ENCODE peak calls at places on chromosomes 12 and 14, in five cellular contexts. One of them, this sample, is unnamed.

GRCh38 chr14:64212666-64213065 is 81.5 kb downstream of the ESR2 start:
- DNase-seq in heart left ventricle: no peak
- DNase-seq in body of pancreas: no peak
- DNase-seq in GM06990: no peak
- DNase-seq in HFF-Myc: no peak
- DNase-seq in this sample: no peak

GRCh38 chr12:92464911-92465310 is 237.9 kb upstream of the PLEKHG7 start:
- DNase-seq in heart left ventricle: no peak
- DNase-seq in body of pancreas: no peak
- DNase-seq in GM06990: no peak
- DNase-seq in HFF-Myc: no peak
- DNase-seq in this sample: no peak

GRCh38 chr12:130965214-130965613 is 11.5 kb downstream of the ADGRD1 start:
- DNase-seq in heart left ventricle: no peak
- DNase-seq in body of pancreas: no peak
- DNase-seq in GM06990: no peak
- DNase-seq in HFF-Myc: no peak
- DNase-seq in this sample: no peak

GRCh38 chr14:88386395-88386794 is 938 bp downstream of the SPATA7 start:
- DNase-seq in heart left ventricle: no peak
- DNase-seq in body of pancreas: no peak
- DNase-seq in GM06990: peak; percentile 1
- DNase-seq in HFF-Myc: no peak
- DNase-seq in this sample: no peak

GRCh38 chr14:80446356-80446755 is 235.1 kb upstream of the DIO2 start:
- DNase-seq in heart left ventricle: no peak
- DNase-seq in body of pancreas: no peak
- DNase-seq in GM06990: no peak
- DNase-seq in HFF-Myc: no peak
- DNase-seq in this sample: no peak

GRCh38 chr14:54208751-54209150 is 188.1 kb upstream of the CDKN3 start:
- DNase-seq in heart left ventricle: no peak
- DNase-seq in body of pancreas: no peak
- DNase-seq in GM06990: no peak
- DNase-seq in HFF-Myc: no peak
- DNase-seq in this sample: no peak

GRCh38 chr14:29243355-29243754 is 476.8 kb downstream of the FOXG1 start:
- DNase-seq in heart left ventricle: no peak
- DNase-seq in body of pancreas: no peak
- DNase-seq in GM06990: no peak
- DNase-seq in HFF-Myc: no peak
- DNase-seq in this sample: peak; percentile 75

GRCh38 chr12:125271850-125272249 is 206.6 kb downstream of the AACS start:
- DNase-seq in heart left ventricle: no peak
- DNase-seq in body of pancreas: no peak
- DNase-seq in GM06990: no peak
- DNase-seq in HFF-Myc: no peak
- DNase-seq in this sample: no peak

GRCh38 chr12:114691196-114691595 is 7.2 kb upstream of the TBX3 start:
- DNase-seq in heart left ventricle: no peak
- DNase-seq in body of pancreas: no peak
- DNase-seq in GM06990: no peak
- DNase-seq in HFF-Myc: no peak
- DNase-seq in this sample: no peak

GRCh38 chr12:114693532-114693931 is 9.6 kb upstream of the TBX3 start:
- DNase-seq in heart left ventricle: no peak
- DNase-seq in body of pancreas: no peak
- DNase-seq in GM06990: no peak
- DNase-seq in HFF-Myc: no peak
- DNase-seq in this sample: no peak

GRCh38 chr12:114694436-114695304 is 10.7 kb upstream of the TBX3 start:
- DNase-seq in heart left ventricle: no peak
- DNase-seq in body of pancreas: no peak
- DNase-seq in GM06990: no peak
- DNase-seq in HFF-Myc: no peak
- DNase-seq in this sample: no peak

GRCh38 chr12:114691810-114692557 is 8.0 kb upstream of the TBX3 start:
- DNase-seq in heart left ventricle: no peak
- DNase-seq in body of pancreas: no peak
- DNase-seq in GM06990: no peak
- DNase-seq in HFF-Myc: no peak
- DNase-seq in this sample: no peak

GRCh38 chr12:114692558-114693531 is 8.9 kb upstream of the TBX3 start:
- DNase-seq in heart left ventricle: no peak
- DNase-seq in body of pancreas: no peak
- DNase-seq in GM06990: no peak
- DNase-seq in HFF-Myc: no peak
- DNase-seq in this sample: no peak
- TF ChIP-seq CTCF in heart left ventricle: no peak
- TF ChIP-seq CTCF in body of pancreas: no peak
- TF ChIP-seq CTCF in GM06990: no peak
- TF ChIP-seq CTCF in HFF-Myc: no peak
- TF ChIP-seq CTCF in this sample: no peak

GRCh38 chr12:56521590-56522371 is at the start of gene RBMS2:
- DNase-seq in heart left ventricle: peak; percentile 88
- DNase-seq in body of pancreas: peak; percentile 87
- DNase-seq in GM06990: peak; percentile 35
- DNase-seq in HFF-Myc: peak; percentile 86
- DNase-seq in this sample: peak; percentile 80

GRCh38 chr12:56521209-56521589 is 421 bp upstream of the RBMS2 start:
- DNase-seq in heart left ventricle: no peak
- DNase-seq in body of pancreas: no peak
- DNase-seq in GM06990: no peak
- DNase-seq in HFF-Myc: no peak
- DNase-seq in this sample: no peak

GRCh38 chr12:56518570-56518969 is 3.0 kb upstream of the RBMS2 start:
- DNase-seq in heart left ventricle: no peak
- DNase-seq in body of pancreas: no peak
- DNase-seq in GM06990: no peak
- DNase-seq in HFF-Myc: no peak
- DNase-seq in this sample: no peak

GRCh38 chr12:56520025-56520810 is 1.4 kb upstream of the RBMS2 start:
- DNase-seq in heart left ventricle: peak; percentile 53
- DNase-seq in body of pancreas: no peak
- DNase-seq in GM06990: no peak
- DNase-seq in HFF-Myc: no peak
- DNase-seq in this sample: no peak

DNA sequence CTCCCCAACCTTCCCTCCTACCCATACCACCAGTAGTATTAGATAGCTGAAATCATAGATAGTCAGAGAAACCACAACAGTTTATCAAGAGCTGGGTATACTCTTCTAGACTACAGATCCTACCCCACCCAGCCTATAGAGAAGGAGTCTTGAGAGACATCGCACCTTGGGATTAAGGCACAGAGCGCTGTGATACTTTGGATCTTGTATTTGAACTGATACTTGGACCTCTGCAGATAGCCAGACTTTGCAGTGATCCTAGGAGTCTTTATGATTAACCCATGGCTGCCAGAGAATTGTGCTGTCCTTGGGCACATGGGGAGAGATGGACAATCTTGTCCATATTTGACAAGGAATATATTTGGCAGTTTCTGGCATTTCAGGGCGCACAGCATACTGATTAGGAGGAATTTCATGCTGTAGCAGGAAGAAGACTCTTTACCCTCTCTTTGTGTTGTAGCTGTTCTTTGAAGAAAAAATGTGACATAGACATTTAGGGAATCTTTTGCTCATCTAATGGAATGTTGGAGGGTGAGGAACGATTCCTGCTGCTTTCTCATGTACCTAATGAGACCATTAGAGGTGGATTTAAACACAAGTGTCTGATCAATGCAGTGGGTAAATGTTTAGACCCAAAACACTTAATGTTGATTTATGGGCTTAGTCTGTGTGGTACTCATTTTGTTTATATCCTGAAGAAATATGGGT is 1.0 kb downstream of the RBMS2 start:
- DNase-seq in heart left ventricle: no peak
- DNase-seq in body of pancreas: no peak
- DNase-seq in GM06990: no peak
- DNase-seq in HFF-Myc: no peak
- DNase-seq in this sample: no peak
- H3K4me3 ChIP-seq in heart left ventricle: peak overlapping the region; percentile 72
- H3K4me3 ChIP-seq in body of pancreas: peak overlapping the region; percentile 46
- H3K4me3 ChIP-seq in GM06990: no peak overlapping the region
- H3K4me3 ChIP-seq in HFF-Myc: peak overlapping the region; percentile 67
- H3K4me3 ChIP-seq in this sample: peak overlapping the region; percentile 71

GRCh38 chr14:99751539-99752485 is 41.4 kb upstream of the EML1 start:
- DNase-seq in heart left ventricle: no peak
- DNase-seq in body of pancreas: no peak
- DNase-seq in GM06990: no peak
- DNase-seq in HFF-Myc: no peak
- DNase-seq in this sample: no peak

GRCh38 chr14:99754141-99755067 is 38.8 kb upstream of the EML1 start:
- DNase-seq in heart left ventricle: no peak
- DNase-seq in body of pancreas: no peak
- DNase-seq in GM06990: no peak
- DNase-seq in HFF-Myc: no peak
- DNase-seq in this sample: peak; percentile 70

GRCh38 chr14:99752486-99753121 is 40.6 kb upstream of the EML1 start:
- DNase-seq in heart left ventricle: no peak
- DNase-seq in body of pancreas: no peak
- DNase-seq in GM06990: no peak
- DNase-seq in HFF-Myc: peak; percentile 39
- DNase-seq in this sample: no peak

GRCh38 chr14:99755068-99755405 is 38.2 kb upstream of the EML1 start:
- DNase-seq in heart left ventricle: no peak
- DNase-seq in body of pancreas: no peak
- DNase-seq in GM06990: no peak
- DNase-seq in HFF-Myc: no peak
- DNase-seq in this sample: no peak

GRCh38 chr14:99753225-99754140 is 39.7 kb upstream of the EML1 start:
- DNase-seq in heart left ventricle: no peak
- DNase-seq in body of pancreas: no peak
- DNase-seq in GM06990: no peak
- DNase-seq in HFF-Myc: no peak
- DNase-seq in this sample: no peak
- TF ChIP-seq CTCF in heart left ventricle: no peak
- TF ChIP-seq CTCF in body of pancreas: no peak
- TF ChIP-seq CTCF in GM06990: no peak
- TF ChIP-seq CTCF in HFF-Myc: no peak
- TF ChIP-seq CTCF in this sample: peak; percentile 27

DNA sequence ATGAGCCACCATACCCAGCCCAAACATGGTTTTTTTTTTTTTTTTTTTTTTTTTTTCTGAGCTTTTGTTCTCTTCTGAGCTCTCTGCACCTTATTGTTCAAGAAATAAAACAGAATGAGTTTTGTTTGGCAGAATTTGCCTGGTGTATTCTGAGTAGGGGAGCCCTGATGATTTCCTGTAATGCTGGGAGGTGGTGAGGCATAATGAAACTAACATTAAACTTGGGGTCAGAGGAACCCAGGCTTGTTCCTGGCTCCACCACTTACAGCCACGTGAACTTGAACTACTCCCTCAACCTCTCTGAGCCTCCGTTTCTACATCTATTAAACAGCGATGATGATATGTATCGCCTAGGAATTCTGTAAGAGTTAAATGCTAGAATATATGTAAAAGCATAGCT is 276.3 kb upstream of the CRY1 start:
- DNase-seq in heart left ventricle: no peak
- DNase-seq in body of pancreas: no peak
- DNase-seq in GM06990: no peak
- DNase-seq in HFF-Myc: no peak
- DNase-seq in this sample: no peak
- H3K4me3 ChIP-seq in heart left ventricle: no peak overlapping the region
- H3K4me3 ChIP-seq in body of pancreas: no peak overlapping the region
- H3K4me3 ChIP-seq in GM06990: no peak overlapping the region
- H3K4me3 ChIP-seq in HFF-Myc: no peak overlapping the region
- H3K4me3 ChIP-seq in this sample: no peak overlapping the region

DNA sequence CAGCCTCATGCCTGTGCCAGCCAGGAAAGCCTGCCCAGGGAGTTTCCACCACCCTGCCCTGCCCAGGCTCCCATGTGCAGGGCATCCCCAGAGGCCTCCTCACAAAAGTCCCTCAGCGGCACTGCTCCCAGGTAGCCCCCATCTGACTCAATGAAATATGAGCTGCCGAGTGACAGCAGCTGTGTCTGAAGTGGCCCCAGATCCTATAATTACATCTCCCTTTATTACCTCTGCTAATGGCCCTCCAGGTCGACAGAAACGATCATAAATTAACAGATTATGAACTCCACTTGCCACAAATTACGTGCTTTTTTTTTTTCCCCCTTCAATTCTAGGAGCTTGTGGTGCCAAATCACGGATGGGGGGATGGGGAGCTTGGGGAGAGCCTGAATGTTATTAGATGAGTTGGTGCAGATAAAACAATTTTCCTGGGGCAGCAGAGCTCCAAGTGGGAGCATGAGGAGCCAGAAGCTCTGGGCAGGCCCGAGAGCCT is 110.4 kb downstream of the ESRRB start:
- DNase-seq in heart left ventricle: no peak
- DNase-seq in body of pancreas: no peak
- DNase-seq in GM06990: no peak
- DNase-seq in HFF-Myc: no peak
- DNase-seq in this sample: no peak
- TF ChIP-seq CTCF in heart left ventricle: no peak
- TF ChIP-seq CTCF in body of pancreas: no peak
- TF ChIP-seq CTCF in GM06990: no peak
- TF ChIP-seq CTCF in HFF-Myc: no peak
- TF ChIP-seq CTCF in this sample: no peak